ENCODE peak calls at places on chromosomes 11 and 22, in four cellular contexts. U, P, Z and G are unnamed samples.

GRCh38 chr11:128470081-128470480 is 117.3 kb downstream of the ETS1 start:
- DNase-seq in Z (no peak), U (no peak), P (no peak), G (no peak)

GRCh38 chr11:94776351-94777321 is 8.5 kb downstream of the AMOTL1 start:
- DNase-seq in U (no peak), P (no peak), Z (no peak), G (no peak)

GRCh38 chr11:75350743-75351540 is 519 bp downstream of the ARRB1 start:
- DNase-seq in Z (no peak), P (no peak), U (no peak), G (no peak)

GRCh38 chr22:28074526-28074925 is 155.5 kb upstream of the PITPNB start:
- DNase-seq in P (no peak), Z (no peak), U (no peak), G (no peak)

GRCh38 chr22:27032121-27032761 is 374.9 kb downstream of the MIAT start:
- DNase-seq in P (no peak), U (no peak), Z (no peak), G (no peak)

GRCh38 chr22:28034760-28035401 is 115.8 kb upstream of the PITPNB start:
- DNase-seq in P (no peak), Z (no peak), U (no peak), G (no peak)

GRCh38 chr11:126519653-126520573 is 164.4 kb downstream of the ST3GAL4 start:
- DNase-seq in P (no peak), U (no peak), Z (no peak), G (no peak)

GRCh38 chr11:99246199-99246598 is 225.4 kb downstream of the CNTN5 start:
- DNase-seq in U (no peak), Z (no peak), P (no peak), G (no peak)

GRCh38 chr11:10728779-10729472 is 22.1 kb upstream of the CTR9 start:
- DNase-seq in U (no peak), P (peak), Z (no peak), G (no peak)

GRCh38 chr11:28009383-28009782 is 98.6 kb downstream of the KIF18A start:
- DNase-seq in U (no peak), Z (peak), P (no peak), G (no peak)

GRCh38 chr11:76606102-76606793 is 64.3 kb downstream of the LRRC32 start:
- DNase-seq in U (no peak), Z (no peak), P (no peak), G (no peak)

GRCh38 chr22:50114221-50114981 is 24.6 kb downstream of the MOV10L1 start:
- DNase-seq in Z (no peak), U (no peak), P (no peak), G (no peak)

GRCh38 chr11:33723238-33723881 is 12.9 kb downstream of the CD59 start:
- DNase-seq in U (no peak), Z (peak), P (no peak), G (no peak)

GRCh38 chr11:47551086-47551485 is 1.8 kb downstream of the CELF1 start:
- DNase-seq in P (no peak), Z (no peak), U (no peak), G (peak)

GRCh38 chr11:94993400-94993943 is 20.0 kb downstream of the KDM4D start:
- DNase-seq in P (no peak), Z (no peak), U (no peak), G (no peak)

GRCh38 chr11:108775324-108775723 is 110.5 kb downstream of the DDX10 start:
- DNase-seq in U (no peak), Z (no peak), P (no peak), G (no peak)

GRCh38 chr11:46450846-46451470 is 59.4 kb upstream of the CHRM4 start:
- DNase-seq in P (no peak), Z (no peak), U (no peak), G (no peak)

GRCh38 chr22:42473484-42474193 is 41.4 kb upstream of the NFAM1 start:
- DNase-seq in Z (peak), P (peak), U (no peak), G (peak)

GRCh38 chr11:72223615-72224586 is 666 bp upstream of the INPPL1 start:
- DNase-seq in U (no peak), P (no peak), Z (no peak), G (no peak)

GRCh38 chr11:125871391-125872137 is 15.9 kb upstream of the HYLS1 start:
- DNase-seq in P (no peak), Z (no peak), U (no peak), G (no peak)

GRCh38 chr22:31588970-31589675 is 72.9 kb downstream of the PISD start:
- DNase-seq in Z (no peak), U (no peak), P (no peak), G (no peak)

GRCh38 chr11:100592619-100593309 is 94.3 kb upstream of the ARHGAP42 start:
- DNase-seq in U (no peak), Z (no peak), P (no peak), G (no peak)

GRCh38 chr11:41246399-41246745 is 213.1 kb downstream of the LRRC4C start:
- DNase-seq in P (no peak), Z (no peak), U (no peak), G (no peak)

GRCh38 chr11:123479048-123479837 is 49.2 kb downstream of the GRAMD1B start:
- DNase-seq in P (no peak), U (peak), Z (no peak), G (peak)

GRCh38 chr11:79487412-79487811 is 46.6 kb upstream of the TENM4 start:
- DNase-seq in U (no peak), Z (no peak), P (no peak), G (no peak)

GRCh38 chr11:121422675-121423074 is 29.4 kb upstream of the SORL1 start:
- DNase-seq in Z (no peak), P (no peak), U (peak), G (peak)

GRCh38 chr11:2512431-2513407 is 67.9 kb downstream of the KCNQ1 start:
- DNase-seq in U (no peak), P (no peak), Z (no peak), G (no peak)

GRCh38 chr22:33386270-33386669 is 328.1 kb upstream of the SYN3 start:
- DNase-seq in U (no peak), P (no peak), Z (no peak), G (no peak)

GRCh38 chr22:42799462-42800405 is 57.3 kb downstream of the ARFGAP3 start:
- DNase-seq in P (no peak), Z (no peak), U (no peak), G (no peak)

GRCh38 chr11:20111871-20112270 is 48.4 kb downstream of the DBX1 start:
- DNase-seq in P (no peak), U (no peak), Z (no peak), G (no peak)

GRCh38 chr11:16001899-16002426 is 354.4 kb downstream of the SOX6 start:
- DNase-seq in P (peak), U (no peak), Z (peak), G (no peak)

GRCh38 chr22:42294034-42294985 is 23.9 kb upstream of the TCF20 start:
- DNase-seq in U (no peak), P (peak), Z (no peak), G (no peak)

GRCh38 chr11:86214710-86215109 is 29.8 kb upstream of the EED start:
- DNase-seq in Z (no peak), U (peak), P (no peak), G (peak)

DNA sequence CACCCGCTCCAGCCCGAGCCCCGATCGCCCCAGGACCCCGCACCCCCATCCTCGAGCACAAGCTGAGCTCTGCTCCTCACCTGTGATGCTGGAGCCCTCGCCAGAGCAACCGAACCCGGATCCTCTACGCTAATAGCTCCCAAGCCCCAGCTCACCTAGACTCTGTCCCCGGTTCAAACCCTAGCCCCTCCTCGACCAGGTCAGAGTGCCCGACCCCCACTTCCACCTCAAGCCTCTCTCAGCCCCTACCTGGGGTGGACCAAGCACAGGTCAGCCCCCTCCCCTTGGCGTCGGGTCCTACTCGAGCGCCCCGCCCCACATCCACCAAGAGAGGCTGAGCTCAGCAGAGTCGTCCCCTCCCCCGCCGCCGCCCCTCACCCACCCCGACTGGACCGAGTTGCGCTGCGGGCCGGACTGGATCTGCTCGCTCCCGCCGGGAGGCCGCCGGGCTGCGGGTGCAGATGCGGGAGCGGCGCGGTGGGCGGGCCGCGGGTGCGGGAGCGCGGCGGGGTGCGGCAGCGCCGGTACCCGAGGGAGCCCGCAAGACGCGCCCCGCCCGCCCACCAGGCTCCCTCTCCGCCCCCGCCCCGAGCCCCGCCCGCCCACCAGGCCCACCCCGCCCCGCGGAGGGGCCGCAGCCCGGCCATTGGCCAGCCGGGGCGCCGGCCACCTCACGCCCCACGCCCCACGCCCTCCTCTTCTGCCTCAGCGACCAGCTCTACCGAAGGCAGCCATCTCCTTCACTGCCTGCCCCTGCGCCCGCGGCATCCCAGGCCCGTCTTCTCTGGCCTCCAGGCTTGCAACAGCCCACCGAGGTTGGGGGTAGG is 577 bp upstream of the DKK3 start:
- DNase-seq in U (no peak), P (peak), Z (no peak), G (no peak)
- H3K4me3 ChIP-seq in U (no peak), P (peak), Z (peak), G (no peak)

GRCh38 chr22:35973388-35973787 is 55.2 kb downstream of the RBFOX2 start:
- DNase-seq in Z (no peak), U (no peak), P (no peak), G (no peak)
- H3K4me3 ChIP-seq in Z (no peak), U (no peak), P (no peak), G (no peak)

GRCh38 chr11:23897453-23898289 is 599.2 kb upstream of the LUZP2 start:
- DNase-seq in Z (no peak), P (no peak), U (no peak), G (no peak)
- H3K4me3 ChIP-seq in Z (no peak), P (no peak), U (no peak), G (no peak)

GRCh38 chr11:67539588-67539987 is 16.3 kb upstream of the CABP2 start:
- DNase-seq in U (no peak), Z (no peak), P (no peak), G (no peak)
- H3K4me3 ChIP-seq in U (no peak), Z (no peak), P (no peak), G (no peak)

DNA sequence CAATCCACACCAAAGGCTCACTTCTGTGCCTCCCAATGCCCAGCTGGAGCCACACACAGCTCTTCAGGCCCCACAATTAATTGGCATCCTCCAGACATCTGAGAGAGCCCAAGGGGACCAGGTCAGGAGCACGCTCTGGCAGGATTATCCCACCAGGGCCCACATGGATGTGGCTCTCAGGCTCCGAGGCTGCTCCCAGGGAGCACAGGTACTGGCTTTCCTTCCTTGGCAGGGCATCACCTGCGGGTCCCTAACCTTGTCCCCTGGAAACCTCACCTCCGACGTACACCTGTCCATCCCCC is 54.3 kb downstream of the CD6 start:
- DNase-seq in P (no peak), U (no peak), Z (no peak), G (no peak)
- H3K4me3 ChIP-seq in P (no peak), U (no peak), Z (no peak), G (no peak)

GRCh38 chr22:45673482-45674175 is 2.0 kb downstream of the ATXN10 start:
- DNase-seq in U (no peak), P (no peak), Z (no peak), G (no peak)
- H3K4me3 ChIP-seq in U (peak), P (no peak), Z (peak), G (peak)

GRCh38 chr11:118264568-118265470 is 722 bp upstream of the MPZL2 start:
- DNase-seq in P (no peak), U (no peak), Z (no peak), G (no peak)
- H3K4me3 ChIP-seq in P (peak), U (no peak), Z (peak), G (no peak)